ENCODE peak calls at places on chromosomes 3 and 15, in six cellular contexts. I is mammary epithelial cell, R is MM.1S, E is fibroblast of lung, B is endothelial cell of umbilical vein, F is hepatocyte. G is an unnamed sample.

GRCh38 chr3:128466840-128467541 is at the start of gene DNAJB8:
- DNase-seq in I (no peak), R (no peak), E (no peak), B (no peak), F (no peak), G (no peak)

GRCh38 chr15:74315626-74316025 is 51.8 kb downstream of the CYP11A1 start:
- DNase-seq in I (no peak), R (peak), E (no peak), B (no peak), F (no peak), G (no peak)

GRCh38 chr15:79283252-79284048 is 928 bp downstream of the ANKRD34C start:
- DNase-seq in I (peak), R (peak), E (peak), B (peak), F (peak), G (no peak)

GRCh38 chr3:21551019-21551418 is 200.0 kb downstream of the ZNF385D start:
- DNase-seq in I (no peak), R (no peak), E (peak), B (no peak), F (peak), G (no peak)

GRCh38 chr3:123028233-123028828 is 768 bp upstream of the SEMA5B start:
- DNase-seq in I (peak), R (peak), E (peak), B (peak), F (peak), G (peak)

GRCh38 chr15:57557810-57558209 is 33.9 kb upstream of the MYZAP start:
- DNase-seq in I (no peak), R (no peak), E (no peak), B (no peak), F (no peak), G (no peak)

GRCh38 chr3:133455281-133455680 is 55.4 kb downstream of the BFSP2 start:
- DNase-seq in I (no peak), R (no peak), E (no peak), B (no peak), F (no peak), G (no peak)

GRCh38 chr3:58177747-58178527 is 32.8 kb downstream of the DNASE1L3 start:
- DNase-seq in I (peak), R (peak), E (peak), B (peak), F (peak), G (no peak)

GRCh38 chr15:88655780-88656488 is 17.1 kb downstream of the ISG20 start:
- DNase-seq in I (no peak), R (no peak), E (no peak), B (no peak), F (no peak), G (no peak)

GRCh38 chr3:50657816-50658215 is 16.9 kb upstream of the DOCK3 start:
- DNase-seq in I (no peak), R (no peak), E (no peak), B (no peak), F (no peak), G (no peak)

GRCh38 chr15:70196314-70197291 is 98.9 kb upstream of the TLE3 start:
- DNase-seq in I (peak), R (peak), E (peak), B (no peak), F (peak), G (peak)

GRCh38 chr3:139481116-139481515 is 4.8 kb upstream of the RBP2 start:
- DNase-seq in I (no peak), R (no peak), E (peak), B (no peak), F (no peak), G (no peak)

GRCh38 chr3:12340506-12340905 is 51.6 kb downstream of the PPARG start:
- DNase-seq in I (no peak), R (no peak), E (no peak), B (no peak), F (no peak), G (no peak)

GRCh38 chr3:123951522-123952447 is 9.2 kb downstream of the CCDC14 start:
- DNase-seq in I (no peak), R (no peak), E (peak), B (no peak), F (no peak), G (no peak)

GRCh38 chr3:164332856-164333802 is 745.2 kb downstream of the SI start:
- DNase-seq in I (no peak), R (no peak), E (peak), B (no peak), F (peak), G (no peak)

GRCh38 chr3:141644931-141645330 is 93.2 kb upstream of the RNF7 start:
- DNase-seq in I (peak), R (peak), E (peak), B (peak), F (peak), G (no peak)

GRCh38 chr3:46848271-46849097 is 14.8 kb downstream of the MYL3 start:
- DNase-seq in I (no peak), R (no peak), E (peak), B (peak), F (peak), G (no peak)

GRCh38 chr3:143754090-143754489 is 94.2 kb downstream of the SLC9A9 start:
- DNase-seq in I (no peak), R (no peak), E (no peak), B (no peak), F (no peak), G (no peak)

GRCh38 chr15:66850078-66850991 is 148.3 kb downstream of the SMAD6 start:
- DNase-seq in I (no peak), R (no peak), E (no peak), B (peak), F (peak), G (no peak)

GRCh38 chr15:66252411-66253295 is 897 bp downstream of the MEGF11 start:
- DNase-seq in I (peak), R (peak), E (peak), B (peak), F (peak), G (no peak)

GRCh38 chr15:101150723-101151040 is 101.2 kb downstream of the CHSY1 start:
- DNase-seq in I (no peak), R (no peak), E (no peak), B (no peak), F (no peak), G (no peak)

GRCh38 chr15:101149864-101150722 is 101.8 kb downstream of the CHSY1 start:
- DNase-seq in I (no peak), R (no peak), E (no peak), B (no peak), F (no peak), G (no peak)

GRCh38 chr15:101151286-101151685 is 100.6 kb downstream of the CHSY1 start:
- DNase-seq in I (no peak), R (peak), E (no peak), B (no peak), F (no peak), G (no peak)

GRCh38 chr15:101153801-101154656 is 97.8 kb downstream of the CHSY1 start:
- DNase-seq in I (no peak), R (no peak), E (no peak), B (no peak), F (no peak), G (no peak)

GRCh38 chr15:101152914-101153313 is 98.9 kb downstream of the CHSY1 start:
- DNase-seq in I (no peak), R (no peak), E (no peak), B (no peak), F (no peak), G (no peak)
- TF ChIP-seq CTCF in I (peak), R (peak), E (peak), B (peak), F (no peak), G (peak)

GRCh38 chr3:66499881-66500574 is 794 bp downstream of the LRIG1 start:
- DNase-seq in I (peak), R (no peak), E (peak), B (no peak), F (peak), G (no peak)
- TF ChIP-seq EZH2 in I (no peak), R (no peak), E (no peak), B (no peak), F (no peak), G (no peak)

GRCh38 chr3:127067116-127067910 is 84.4 kb downstream of the PLXNA1 start:
- DNase-seq in I (no peak), R (no peak), E (no peak), B (no peak), F (no peak), G (no peak)
- TF ChIP-seq CTCF in I (no peak), R (no peak), E (no peak), B (no peak), F (no peak), G (no peak)

GRCh38 chr3:137760341-137761098 is 3.6 kb upstream of the SOX14 start:
- DNase-seq in I (no peak), R (no peak), E (no peak), B (no peak), F (no peak), G (no peak)
- TF ChIP-seq EZH2 in I (no peak), R (no peak), E (no peak), B (peak), F (peak), G (no peak)

G was measured in keratinocyte.